ENCODE peak calls at places on chromosomes 2 and 18, in eight cellular contexts. M is astrocyte of the spinal cord, O is mesothelial cell of epicardium, G is neural crest cell, E is GM12865, F is H9, V is heart right ventricle, N is body of pancreas. Z is an unnamed sample.

GRCh38 chr2:40935349-40935748 is 483.5 kb upstream of the SLC8A1 start:
- DNase-seq in M (no peak), O (no peak), G (no peak), E (no peak), F (peak; percentile 30), V (no peak), N (no peak), Z (no peak)

GRCh38 chr2:64327510-64328414 is 126.2 kb upstream of the LGALSL start:
- DNase-seq in M (peak; percentile 27), O (no peak), G (no peak), E (peak; percentile 71), F (peak; percentile 46), V (peak; percentile 43), N (peak; percentile 33), Z (no peak)

GRCh38 chr2:110869472-110870446 is 137.4 kb downstream of the ACOXL start:
- DNase-seq in M (peak; percentile 37), O (no peak), G (no peak), E (no peak), F (peak; percentile 58), V (no peak), N (no peak), Z (no peak)

GRCh38 chr2:206442516-206442853 is 847 bp upstream of the ADAM23 start:
- DNase-seq in M (no peak), O (no peak), G (no peak), E (no peak), F (no peak), V (no peak), N (no peak), Z (no peak)

GRCh38 chr18:29154196-29154757 is 977.3 kb upstream of the CDH2 start:
- DNase-seq in M (peak; percentile 75), O (no peak), G (no peak), E (no peak), F (no peak), V (no peak), N (no peak), Z (peak; percentile 44)

GRCh38 chr18:27185025-27185763 is at the start of gene CHST9:
- DNase-seq in M (no peak), O (no peak), G (peak; percentile 29), E (no peak), F (peak; percentile 75), V (peak; percentile 39), N (peak; percentile 57), Z (no peak)

GRCh38 chr18:8478166-8478967 is 130.9 kb upstream of the RAB12 start:
- DNase-seq in M (peak; percentile 41), O (peak; percentile 45), G (peak; percentile 84), E (peak; percentile 73), F (peak; percentile 89), V (peak; percentile 64), N (peak; percentile 52), Z (peak; percentile 26)

GRCh38 chr2:105361132-105361889 is 24.0 kb downstream of the C2orf49 start:
- DNase-seq in M (no peak), O (no peak), G (no peak), E (no peak), F (no peak), V (no peak), N (no peak), Z (no peak)

GRCh38 chr2:29837925-29838324 is 83.5 kb downstream of the ALK start:
- DNase-seq in M (no peak), O (no peak), G (no peak), E (no peak), F (no peak), V (no peak), N (no peak), Z (no peak)

GRCh38 chr2:166897666-166898065 is 9.4 kb downstream of the XIRP2 start:
- DNase-seq in M (no peak), O (no peak), G (no peak), E (no peak), F (no peak), V (no peak), N (no peak), Z (no peak)

GRCh38 chr2:203656522-203657287 is 49.7 kb upstream of the CD28 start:
- DNase-seq in M (no peak), O (no peak), G (no peak), E (peak; percentile 19), F (no peak), V (no peak), N (peak; percentile 85), Z (no peak)

GRCh38 chr18:7133181-7133580 is 15.6 kb upstream of the LAMA1 start:
- DNase-seq in M (peak; percentile 44), O (no peak), G (no peak), E (no peak), F (no peak), V (no peak), N (no peak), Z (peak; percentile 4)

GRCh38 chr2:126658910-126659613 is 3.1 kb downstream of the GYPC start:
- DNase-seq in M (peak; percentile 37), O (no peak), G (no peak), E (peak; percentile 88), F (no peak), V (peak; percentile 70), N (peak; percentile 68), Z (peak; percentile 16)

GRCh38 chr2:126658316-126658909 is 2.5 kb downstream of the GYPC start:
- DNase-seq in M (no peak), O (no peak), G (no peak), E (peak; percentile 48), F (peak; percentile 28), V (no peak), N (no peak), Z (no peak)

GRCh38 chr2:126656311-126657145 is 570 bp downstream of the GYPC start:
- DNase-seq in M (peak; percentile 53), O (no peak), G (peak; percentile 48), E (peak; percentile 48), F (peak; percentile 52), V (peak; percentile 63), N (no peak), Z (peak; percentile 14)

GRCh38 chr2:126657146-126657635 is 1.2 kb downstream of the GYPC start:
- DNase-seq in M (peak; percentile 95), O (no peak), G (peak; percentile 31), E (peak; percentile 62), F (peak; percentile 47), V (peak; percentile 60), N (peak; percentile 63), Z (peak; percentile 96)

GRCh38 chr2:126657636-126658315 is 1.8 kb downstream of the GYPC start:
- DNase-seq in M (peak; percentile 99), O (no peak), G (peak; percentile 49), E (peak; percentile 92), F (peak; percentile 83), V (peak; percentile 83), N (peak; percentile 80), Z (peak; percentile 97)
- TF ChIP-seq CTCF in M (peak; percentile 7), O (no peak), G (no peak), E (no peak), F (peak; percentile 15), V (no peak), N (no peak), Z (peak; percentile 48)

GRCh38 chr2:85755122-85756027 is 1.6 kb downstream of the ATOH8 start:
- DNase-seq in M (peak; percentile 29), O (no peak), G (no peak), E (peak; percentile 16), F (no peak), V (no peak), N (no peak), Z (no peak)

GRCh38 chr2:85753525-85754312 is at the start of gene ATOH8:
- DNase-seq in M (peak; percentile 88), O (no peak), G (peak; percentile 64), E (peak; percentile 15), F (peak; percentile 68), V (peak; percentile 82), N (peak; percentile 61), Z (peak; percentile 59)

GRCh38 chr2:85756195-85756594 is 2.4 kb downstream of the ATOH8 start:
- DNase-seq in M (no peak), O (no peak), G (no peak), E (no peak), F (no peak), V (no peak), N (no peak), Z (no peak)

GRCh38 chr2:85753035-85753524 is 711 bp upstream of the ATOH8 start:
- DNase-seq in M (no peak), O (no peak), G (no peak), E (no peak), F (no peak), V (no peak), N (no peak), Z (peak; percentile 32)

GRCh38 chr2:85754313-85755095 is 713 bp downstream of the ATOH8 start:
- DNase-seq in M (peak; percentile 64), O (no peak), G (peak; percentile 71), E (peak; percentile 33), F (peak; percentile 65), V (peak; percentile 45), N (peak; percentile 55), Z (peak; percentile 66)
- TF ChIP-seq CTCF in M (peak; percentile 21), O (no peak), G (peak; percentile 42), E (no peak), F (no peak), V (peak; percentile 40), N (no peak), Z (peak; percentile 58)

GRCh38 chr2:1858733-1859132 is 114.4 kb upstream of the PXDN start:
- DNase-seq in M (no peak), O (no peak), G (no peak), E (no peak), F (no peak), V (no peak), N (no peak), Z (no peak)

GRCh38 chr2:1856922-1857321 is 112.6 kb upstream of the PXDN start:
- DNase-seq in M (peak; percentile 25), O (no peak), G (no peak), E (no peak), F (no peak), V (no peak), N (no peak), Z (peak; percentile 12)

GRCh38 chr2:1854747-1855146 is 110.4 kb upstream of the PXDN start:
- DNase-seq in M (peak; percentile 79), O (no peak), G (peak; percentile 46), E (no peak), F (peak; percentile 80), V (no peak), N (no peak), Z (no peak)

GRCh38 chr2:1856481-1856880 is 112.2 kb upstream of the PXDN start:
- DNase-seq in M (peak; percentile 5), O (no peak), G (no peak), E (no peak), F (no peak), V (no peak), N (no peak), Z (no peak)

DNA sequence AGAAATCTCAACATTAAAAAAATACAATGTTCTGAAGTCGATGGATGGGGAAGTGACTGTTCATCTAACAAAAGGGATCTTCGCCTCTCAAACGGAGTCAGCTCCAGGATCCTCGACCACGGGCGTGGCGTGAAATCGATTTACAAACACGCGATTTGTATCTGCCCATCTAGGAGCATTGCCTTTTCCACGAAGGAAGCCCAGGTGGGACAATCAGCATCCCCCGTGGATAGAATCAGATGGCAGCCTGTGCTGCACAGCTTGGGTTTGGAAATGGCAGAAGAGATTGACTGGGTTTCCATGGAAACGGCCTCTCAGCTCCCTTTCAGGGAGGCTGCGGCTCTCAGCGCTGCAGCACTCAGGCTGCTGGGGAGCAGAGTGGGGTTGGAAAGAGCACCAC is 110.8 kb upstream of the PXDN start:
- DNase-seq in M (peak; percentile 24), O (no peak), G (peak; percentile 40), E (no peak), F (peak; percentile 74), V (no peak), N (no peak), Z (no peak)
- TF ChIP-seq CTCF in M (no peak), O (no peak), G (peak; percentile 9), E (no peak), F (no peak), V (no peak), N (no peak), Z (no peak)

GRCh38 chr2:42337356-42337820 is 23.6 kb downstream of the COX7A2L start:
- DNase-seq in M (no peak), O (no peak), G (no peak), E (no peak), F (no peak), V (no peak), N (no peak), Z (no peak)
- TF ChIP-seq CTCF in M (peak; percentile 13), O (no peak), G (peak; percentile 33), E (no peak), F (peak; percentile 47), V (no peak), N (no peak), Z (peak; percentile 42)

Z was measured in HFFc6.